ENCODE peak calls at places on chromosomes 5 and 9, in four cellular contexts. H, A, I and K are unnamed samples.
A peak's percentile ranks its signal among the peaks of the same experiment; 100 is the strongest.

GRCh38 chr5:55173696-55174101 is 722 bp upstream of the CDC20B start:
- DNase-seq in H (no peak), A (no peak), I (no peak), K (no peak)

GRCh38 chr9:14236586-14236985 is 77.4 kb downstream of the NFIB start:
- DNase-seq in H (no peak), A (no peak), I (no peak), K (no peak)

GRCh38 chr9:129320575-129321311 is 142.7 kb upstream of the IER5L start:
- DNase-seq in H (peak; percentile 78), A (peak; percentile 48), I (peak; percentile 82), K (no peak)

GRCh38 chr5:96094904-96095303 is 133.3 kb upstream of the ELL2 start:
- DNase-seq in H (no peak), A (no peak), I (no peak), K (no peak)

GRCh38 chr9:130276121-130276520 is 10.6 kb downstream of the HMCN2 start:
- DNase-seq in H (no peak), A (no peak), I (no peak), K (no peak)

GRCh38 chr5:149382517-149383220 is 3.6 kb upstream of the IL17B start:
- DNase-seq in H (no peak), A (no peak), I (peak; percentile 34), K (no peak)

GRCh38 chr9:108768739-108769138 is 87.0 kb downstream of the ACTL7B start:
- DNase-seq in H (no peak), A (no peak), I (no peak), K (no peak)

GRCh38 chr9:16715404-16715803 is 155.1 kb downstream of the BNC2 start:
- DNase-seq in H (no peak), A (no peak), I (no peak), K (no peak)

GRCh38 chr9:15576350-15577050 is 23.7 kb downstream of the CCDC171 start:
- DNase-seq in H (no peak), A (no peak), I (no peak), K (no peak)

GRCh38 chr9:85900504-85901201 is 40.3 kb upstream of the NAA35 start:
- DNase-seq in H (no peak), A (peak; percentile 30), I (no peak), K (no peak)
- TF ChIP-seq CTCF in H (peak; percentile 30), A (peak; percentile 51), I (peak; percentile 52), K (peak; percentile 49)

GRCh38 chr5:172644229-172644628 is 3.2 kb downstream of the NEURL1B start:
- DNase-seq in H (no peak), A (peak; percentile 77), I (no peak), K (no peak)

GRCh38 chr5:172642926-172643325 is 1.9 kb downstream of the NEURL1B start:
- DNase-seq in H (no peak), A (no peak), I (peak; percentile 48), K (no peak)

GRCh38 chr5:172645271-172645670 is 4.2 kb downstream of the NEURL1B start:
- DNase-seq in H (no peak), A (no peak), I (peak; percentile 43), K (no peak)

GRCh38 chr5:172643392-172643871 is 2.4 kb downstream of the NEURL1B start:
- DNase-seq in H (no peak), A (no peak), I (peak; percentile 26), K (no peak)

GRCh38 chr5:172644711-172645110 is 3.6 kb downstream of the NEURL1B start:
- DNase-seq in H (no peak), A (no peak), I (no peak), K (no peak)
- H3K4me3 ChIP-seq in H (no peak overlapping the region), A (no peak overlapping the region), I (peak overlapping the region; percentile 71), K (no peak overlapping the region)

GRCh38 chr9:100700689-100701318 is 122.9 kb downstream of the CAVIN4 start:
- DNase-seq in H (peak; percentile 31), A (no peak), I (no peak), K (no peak)
- TF ChIP-seq CTCF in H (peak; percentile 63), A (peak; percentile 29), I (peak; percentile 42), K (peak; percentile 43)

DNA sequence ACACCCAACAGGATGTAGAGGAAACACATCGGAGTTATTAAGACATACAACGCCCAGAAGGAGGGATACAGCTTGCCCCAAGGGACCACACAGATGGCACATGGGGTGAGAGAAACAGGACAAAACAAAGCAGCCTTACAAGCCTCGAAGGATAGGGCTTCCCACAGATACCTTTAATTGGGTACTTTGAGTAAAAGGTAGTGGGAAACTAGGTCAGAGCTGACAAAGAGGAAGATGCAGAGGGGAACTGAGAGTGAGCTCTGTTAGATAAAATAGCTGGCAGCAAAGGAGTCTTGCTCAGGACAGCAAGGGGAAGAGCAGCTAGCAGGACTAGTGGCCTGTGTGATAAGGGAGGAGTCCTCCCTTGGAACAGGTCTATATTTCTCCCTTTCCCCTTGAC is 48.2 kb downstream of the OTP start:
- DNase-seq in H (no peak), A (no peak), I (no peak), K (no peak)
- H3K4me3 ChIP-seq in H (no peak overlapping the region), A (no peak overlapping the region), I (no peak overlapping the region), K (no peak overlapping the region)

GRCh38 chr9:99818439-99818992 is 3.2 kb upstream of the NR4A3 start:
- DNase-seq in H (no peak), A (no peak), I (no peak), K (no peak)

GRCh38 chr9:99819123-99819483 is 2.6 kb upstream of the NR4A3 start:
- DNase-seq in H (no peak), A (no peak), I (no peak), K (no peak)

GRCh38 chr9:99821187-99822095 is at the start of gene NR4A3:
- DNase-seq in H (peak; percentile 67), A (peak; percentile 95), I (peak; percentile 96), K (peak; percentile 88)

GRCh38 chr9:99820330-99821186 is 1.1 kb upstream of the NR4A3 start:
- DNase-seq in H (peak; percentile 39), A (peak; percentile 66), I (peak; percentile 71), K (no peak)

GRCh38 chr9:99819484-99820329 is 2.0 kb upstream of the NR4A3 start:
- DNase-seq in H (peak; percentile 92), A (peak; percentile 92), I (peak; percentile 98), K (peak; percentile 92)
- TF ChIP-seq CTCF in H (no peak), A (no peak), I (no peak), K (peak; percentile 37)

DNA sequence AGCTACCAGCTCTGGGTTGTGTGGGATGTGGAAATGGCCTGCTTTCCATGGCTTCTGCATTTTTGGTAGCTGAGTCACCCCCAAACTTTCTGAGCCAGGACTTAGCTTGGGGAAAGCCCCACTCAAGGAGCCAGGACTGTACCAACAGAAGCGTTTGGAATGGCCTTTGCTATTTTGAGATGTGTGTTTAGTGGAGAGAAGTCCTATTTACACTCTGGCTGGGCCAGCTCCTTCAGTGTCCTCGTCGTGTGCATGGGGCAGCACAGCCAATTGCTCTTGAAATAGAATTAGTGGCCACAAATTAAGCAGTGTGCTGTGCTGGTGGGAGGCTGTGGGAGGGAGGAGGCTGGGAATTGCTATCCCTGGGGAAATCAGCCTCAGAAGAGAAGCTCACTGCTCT is 51.6 kb downstream of the ENTREP1 start:
- DNase-seq in H (no peak), A (no peak), I (no peak), K (no peak)
- H3K4me3 ChIP-seq in H (no peak overlapping the region), A (no peak overlapping the region), I (no peak overlapping the region), K (no peak overlapping the region)

DNA sequence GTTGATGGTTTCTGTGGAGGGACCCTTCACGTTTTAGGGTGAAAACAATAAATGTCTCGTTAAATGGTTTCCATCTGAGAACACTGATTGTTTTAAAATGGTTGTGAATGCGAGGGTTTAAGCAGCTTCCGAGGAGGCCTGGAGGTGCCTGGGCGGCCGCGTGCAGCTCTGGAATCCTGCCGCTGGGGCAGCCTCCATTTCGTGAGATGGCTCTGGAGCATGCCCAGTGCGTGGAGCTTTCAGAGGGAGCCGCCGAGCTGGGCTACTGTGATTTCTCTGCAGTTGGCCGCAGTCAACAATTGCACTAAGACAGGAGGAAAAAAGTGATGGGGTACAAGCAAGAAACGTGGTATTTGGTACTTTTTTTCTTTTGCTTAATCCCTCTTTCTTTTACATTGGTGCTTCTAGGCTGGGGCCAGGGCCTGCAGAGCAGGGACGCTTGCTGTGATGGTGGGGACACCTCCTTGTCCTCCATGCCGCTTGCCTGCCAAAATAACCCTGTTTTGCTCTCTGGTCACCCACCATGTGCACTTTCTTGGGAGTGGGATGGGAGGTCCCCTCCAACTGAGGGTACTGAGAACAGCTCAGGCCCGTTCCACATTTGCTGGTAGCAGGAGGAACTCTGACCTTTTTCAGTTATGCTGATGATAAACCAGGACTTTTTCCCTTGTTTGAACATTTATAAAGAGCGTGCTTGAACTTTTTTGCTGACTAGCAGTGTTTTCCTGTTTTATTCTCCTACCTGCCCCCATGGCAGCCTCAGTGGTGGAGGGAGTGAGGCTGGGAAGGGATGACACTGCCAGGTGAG is 47.1 kb downstream of the EHMT1 start:
- DNase-seq in H (no peak), A (no peak), I (peak; percentile 58), K (no peak)
- TF ChIP-seq CTCF in H (no peak), A (peak; percentile 27), I (no peak), K (no peak)